ENCODE peak calls at places on chromosome 20, in six cellular contexts. C, V, X, N, E and O are unnamed samples.

GRCh38 chr20:36582821-36583220 is 9.4 kb downstream of the TGIF2 start:
- DNase-seq in N (no peak), E (no peak), X (no peak), C (no peak), V (no peak), O (no peak)

GRCh38 chr20:58610811-58611210 is 40.3 kb upstream of the STX16 start:
- DNase-seq in C (no peak), V (no peak), E (no peak), X (no peak), N (no peak), O (no peak)

GRCh38 chr20:44911264-44911921 is 1.5 kb downstream of the PABPC1L start:
- DNase-seq in C (peak; percentile 18), N (peak; percentile 45), E (peak; percentile 69), V (peak; percentile 52), X (peak; percentile 74), O (peak; percentile 71)

GRCh38 chr20:58161192-58161591 is 67.3 kb downstream of the ANKRD60 start:
- DNase-seq in C (no peak), X (no peak), E (no peak), N (no peak), V (no peak), O (no peak)

GRCh38 chr20:54680872-54681297 is 205.5 kb downstream of the DOK5 start:
- DNase-seq in N (peak; percentile 70), V (peak; percentile 8), C (peak; percentile 44), X (peak; percentile 33), E (peak; percentile 15), O (peak; percentile 64)

GRCh38 chr20:25281541-25281991 is 33.7 kb downstream of the PYGB start:
- DNase-seq in C (no peak), N (no peak), X (no peak), V (peak; percentile 78), E (no peak), O (no peak)

GRCh38 chr20:47224857-47225256 is 131.6 kb downstream of the ZMYND8 start:
- DNase-seq in E (no peak), C (no peak), N (no peak), X (no peak), V (no peak), O (no peak)

GRCh38 chr20:47489448-47489872 is 12.2 kb upstream of the NCOA3 start:
- DNase-seq in V (peak; percentile 37), N (no peak), E (no peak), X (no peak), C (no peak), O (no peak)

GRCh38 chr20:18783385-18783959 is 30.1 kb upstream of the SCP2D1 start:
- DNase-seq in V (no peak), N (no peak), X (no peak), C (no peak), E (no peak), O (no peak)

GRCh38 chr20:51541189-51542032 is 1.1 kb downstream of the NFATC2 start:
- DNase-seq in N (peak; percentile 62), E (no peak), V (peak; percentile 76), C (peak; percentile 81), X (peak; percentile 80), O (peak; percentile 80)

GRCh38 chr20:34190679-34191090 is 50.5 kb upstream of the ASIP start:
- DNase-seq in V (peak; percentile 52), X (peak; percentile 53), C (peak; percentile 62), N (peak; percentile 88), E (peak; percentile 67), O (peak; percentile 93)

GRCh38 chr20:59015812-59016711 is 3.2 kb upstream of the TUBB1 start:
- DNase-seq in E (no peak), V (no peak), C (no peak), N (no peak), X (peak; percentile 4), O (no peak)

GRCh38 chr20:43022081-43022480 is 167.6 kb downstream of the PTPRT start:
- DNase-seq in C (no peak), E (no peak), N (no peak), V (no peak), X (no peak), O (no peak)

GRCh38 chr20:57656821-57657536 is 36.8 kb upstream of the ZBP1 start:
- DNase-seq in V (no peak), C (no peak), N (no peak), E (no peak), X (no peak), O (no peak)

GRCh38 chr20:51019598-51020592 is 3.0 kb downstream of the KCNG1 start:
- DNase-seq in V (no peak), N (no peak), E (no peak), C (no peak), X (no peak), O (no peak)

GRCh38 chr20:17615645-17616479 is 46.0 kb downstream of the DSTN start:
- DNase-seq in V (peak; percentile 10), N (no peak), C (no peak), E (no peak), X (peak; percentile 53), O (no peak)

GRCh38 chr20:32752458-32753250 is 9.4 kb upstream of the COMMD7 start:
- DNase-seq in C (no peak), V (no peak), E (no peak), X (no peak), N (no peak), O (peak; percentile 50)

GRCh38 chr20:45919951-45920794 is 8.2 kb upstream of the PLTP start:
- DNase-seq in X (no peak), E (no peak), C (peak; percentile 53), V (no peak), N (no peak), O (peak; percentile 94)

GRCh38 chr20:45921618-45922189 is 9.7 kb upstream of the PLTP start:
- DNase-seq in X (no peak), N (no peak), C (no peak), E (no peak), V (no peak), O (no peak)

GRCh38 chr20:45918779-45919535 is 7.0 kb upstream of the PLTP start:
- DNase-seq in N (no peak), C (no peak), E (no peak), X (no peak), V (no peak), O (no peak)

GRCh38 chr20:45919536-45919933 is 7.6 kb upstream of the PLTP start:
- DNase-seq in E (no peak), N (no peak), C (peak; percentile 82), X (no peak), V (peak; percentile 54), O (no peak)

DNA sequence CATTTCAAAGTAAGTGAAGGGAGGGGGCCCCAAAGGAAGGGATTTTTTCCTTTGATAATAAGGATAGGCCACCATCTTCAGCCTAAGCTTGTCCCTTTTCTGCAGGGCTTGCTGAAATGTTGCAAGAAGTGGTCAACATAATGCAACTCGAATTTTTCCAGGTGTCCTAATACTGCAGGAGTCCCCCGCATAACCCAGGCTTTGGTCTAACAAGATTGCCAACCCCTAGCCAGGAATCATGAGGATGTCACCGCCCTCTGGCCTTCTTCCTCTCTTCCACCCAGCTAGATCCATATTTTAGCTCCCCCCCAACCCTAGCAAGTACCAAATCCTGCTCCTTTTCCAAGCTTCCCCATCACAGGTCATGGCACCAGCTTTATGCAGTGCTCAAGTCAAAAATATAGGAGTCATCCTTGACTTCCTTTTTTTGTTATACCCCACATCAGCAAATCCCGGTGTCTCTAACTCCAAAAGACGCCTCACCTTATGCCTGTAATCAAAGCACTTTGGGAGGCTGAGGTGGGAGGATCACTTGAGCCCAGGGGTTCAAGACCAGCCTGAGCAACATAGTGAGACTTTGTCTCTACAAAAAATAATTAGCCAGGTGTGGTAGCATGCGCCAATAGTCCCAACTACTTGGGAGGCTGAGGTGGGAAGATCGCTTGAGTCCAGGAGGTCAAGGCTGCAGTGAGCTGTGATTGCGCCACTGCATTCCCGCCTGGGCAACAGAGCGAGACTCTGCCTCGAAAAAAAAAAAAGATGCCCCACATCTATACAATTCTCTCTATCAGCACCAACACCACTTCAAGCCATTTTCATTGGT is 9.1 kb upstream of the PLTP start:
- DNase-seq in E (no peak), X (no peak), N (no peak), C (no peak), V (no peak), O (no peak)
- TF ChIP-seq CTCF in E (no peak), X (no peak), N (no peak), C (no peak), V (no peak), O (no peak)

GRCh38 chr20:46020515-46020914 is 8.5 kb upstream of the SLC12A5 start:
- DNase-seq in C (no peak), X (no peak), V (no peak), N (no peak), E (no peak), O (no peak)
- H3K4me3 ChIP-seq in C (no peak overlapping the region), X (no peak overlapping the region), V (no peak overlapping the region), N (peak overlapping the region; percentile 92), E (no peak overlapping the region), O (no peak overlapping the region)

GRCh38 chr20:37897008-37897548 is 5.8 kb upstream of the VSTM2L start:
- DNase-seq in V (no peak), X (no peak), E (no peak), N (peak; percentile 59), C (no peak), O (peak; percentile 79)
- TF ChIP-seq CTCF in V (no peak), X (no peak), E (peak; percentile 31), N (peak; percentile 49), C (no peak), O (peak; percentile 52)

GRCh38 chr20:41573955-41574354 is 44.2 kb downstream of the CHD6 start:
- DNase-seq in V (no peak), N (no peak), E (no peak), C (no peak), X (no peak), O (peak; percentile 9)

GRCh38 chr20:41571006-41571405 is 47.2 kb downstream of the CHD6 start:
- DNase-seq in V (no peak), N (no peak), X (no peak), E (no peak), C (no peak), O (no peak)

GRCh38 chr20:41567615-41568014 is 50.6 kb downstream of the CHD6 start:
- DNase-seq in E (no peak), C (no peak), V (no peak), X (no peak), N (no peak), O (no peak)

GRCh38 chr20:41572010-41572572 is 46.1 kb downstream of the CHD6 start:
- DNase-seq in N (no peak), C (no peak), E (no peak), V (no peak), X (no peak), O (no peak)

GRCh38 chr20:41570552-41570951 is 47.6 kb downstream of the CHD6 start:
- DNase-seq in N (no peak), C (no peak), V (no peak), X (no peak), E (no peak), O (no peak)
- H3K4me3 ChIP-seq in N (no peak overlapping the region), C (no peak overlapping the region), V (no peak overlapping the region), X (no peak overlapping the region), E (no peak overlapping the region), O (no peak overlapping the region)